ENCODE peak calls at places on chromosomes 4 and X, in eight cellular contexts. F is right lobe of liver, J is A549, V is transverse colon, R is body of pancreas, X is NB4, U is Peyer's patch, E is lower leg skin. Z is an unnamed sample.

GRCh38 chrX:21132686-21133393 is 241.4 kb upstream of the CNKSR2 start:
- DNase-seq in R (no peak), E (no peak), J (no peak), U (no peak), X (no peak), V (no peak), F (no peak), Z (no peak)

GRCh38 chr4:77453911-77454310 is 151.7 kb upstream of the CXCL13 start:
- DNase-seq in R (no peak), E (no peak), F (no peak), X (no peak), J (no peak), U (no peak), V (no peak), Z (no peak)

GRCh38 chrX:110145854-110146253 is 142.9 kb downstream of the TMEM164 start:
- DNase-seq in U (peak), R (peak), F (no peak), E (no peak), X (peak), V (no peak), J (peak), Z (no peak)

GRCh38 chrX:103248553-103248952 is 6.4 kb downstream of the TCEAL8 start:
- DNase-seq in V (no peak), J (peak), R (peak), X (peak), E (no peak), U (no peak), F (no peak), Z (no peak)

GRCh38 chr4:19689511-19689910 is 562.2 kb upstream of the SLIT2 start:
- DNase-seq in E (no peak), V (no peak), X (no peak), J (no peak), U (no peak), R (no peak), F (no peak), Z (no peak)

GRCh38 chr4:125191252-125191651 is 123.5 kb upstream of the FAT4 start:
- DNase-seq in J (no peak), F (no peak), X (no peak), V (no peak), E (no peak), U (no peak), R (no peak), Z (no peak)

GRCh38 chrX:69221239-69222102 is 56.2 kb upstream of the PJA1 start:
- DNase-seq in X (peak), R (no peak), E (no peak), U (no peak), F (no peak), V (no peak), J (no peak), Z (peak)

GRCh38 chr4:152901205-152901604 is 34.9 kb upstream of the FHDC1 start:
- DNase-seq in X (no peak), F (no peak), J (no peak), E (no peak), V (no peak), U (no peak), R (no peak), Z (no peak)

GRCh38 chr4:144894525-144894924 is 203.5 kb downstream of the ANAPC10 start:
- DNase-seq in X (peak), R (peak), U (no peak), J (no peak), F (no peak), E (no peak), V (peak), Z (no peak)

GRCh38 chrX:54811301-54811885 is 3.8 kb downstream of the MAGED2 start:
- DNase-seq in J (no peak), E (no peak), F (no peak), X (no peak), R (no peak), V (no peak), U (no peak), Z (no peak)

GRCh38 chr4:90780193-90780592 is 653.0 kb downstream of the CCSER1 start:
- DNase-seq in J (no peak), U (no peak), V (no peak), E (no peak), X (no peak), R (no peak), F (no peak), Z (no peak)
- TF ChIP-seq POLR2A in J (no peak), U (no peak), V (no peak), E (no peak), X (no peak), R (no peak), F (no peak), Z (no peak)

GRCh38 chrX:53186363-53186762 is 38.6 kb downstream of the KDM5C start:
- DNase-seq in V (no peak), F (no peak), R (no peak), X (no peak), J (no peak), U (no peak), E (no peak), Z (no peak)
- TF ChIP-seq POLR2A in V (no peak), F (no peak), R (no peak), X (no peak), J (no peak), U (no peak), E (no peak), Z (no peak)

GRCh38 chr4:123524958-123525628 is 128.5 kb downstream of the SPRY1 start:
- DNase-seq in V (no peak), X (no peak), F (no peak), R (no peak), U (no peak), J (peak), E (no peak), Z (no peak)

GRCh38 chr4:123530357-123530756 is 133.8 kb downstream of the SPRY1 start:
- DNase-seq in X (no peak), U (no peak), E (no peak), J (no peak), F (no peak), V (no peak), R (no peak), Z (no peak)

GRCh38 chr4:123528501-123529277 is 132.1 kb downstream of the SPRY1 start:
- DNase-seq in U (no peak), F (no peak), V (peak), J (no peak), X (no peak), R (no peak), E (no peak), Z (no peak)

GRCh38 chr4:123526511-123526910 is 129.9 kb downstream of the SPRY1 start:
- DNase-seq in X (no peak), F (no peak), J (no peak), U (no peak), E (no peak), R (no peak), V (no peak), Z (no peak)

GRCh38 chr4:123529278-123529568 is 132.6 kb downstream of the SPRY1 start:
- DNase-seq in J (no peak), V (no peak), E (no peak), R (no peak), F (no peak), U (no peak), X (no peak), Z (no peak)
- TF ChIP-seq POLR2A in J (no peak), V (no peak), E (no peak), R (no peak), F (no peak), U (no peak), X (no peak), Z (no peak)

DNA sequence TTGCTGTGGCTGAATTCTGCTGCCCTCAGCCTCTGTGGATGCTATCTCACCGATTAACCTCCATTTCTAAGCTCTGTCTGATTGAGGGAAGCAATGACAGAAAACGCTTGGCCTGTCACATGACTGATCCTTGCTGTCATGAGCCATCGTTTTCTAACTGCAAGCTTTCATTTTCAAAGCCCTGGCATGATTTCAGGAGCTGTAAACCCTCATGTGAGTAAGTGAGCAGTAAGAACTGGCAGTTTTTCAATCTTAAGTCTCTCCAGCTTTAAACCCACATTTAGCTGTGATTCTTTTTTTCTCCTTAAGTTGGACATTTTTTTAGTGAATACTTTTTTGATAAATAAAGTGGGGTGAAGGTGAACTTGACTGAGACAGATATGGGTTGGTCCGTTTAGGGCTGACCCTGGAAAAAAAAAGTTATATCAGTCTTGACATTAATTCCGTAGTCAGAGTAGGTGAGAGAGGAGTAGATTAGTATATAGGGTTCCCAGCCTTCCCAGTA is 180.9 kb upstream of the PGRMC2 start:
- DNase-seq in R (peak), J (peak), X (no peak), V (peak), F (no peak), U (peak), E (peak), Z (peak)
- TF ChIP-seq POLR2A in R (no peak), J (no peak), X (no peak), V (no peak), F (no peak), U (no peak), E (no peak), Z (no peak)

GRCh38 chr4:647481-647880 is 22.1 kb downstream of the PDE6B start:
- DNase-seq in U (no peak), R (no peak), V (no peak), X (no peak), J (no peak), E (no peak), F (no peak), Z (no peak)

GRCh38 chr4:649293-649625 is 23.9 kb downstream of the PDE6B start:
- DNase-seq in V (no peak), R (no peak), X (no peak), U (no peak), F (no peak), E (no peak), J (no peak), Z (no peak)

GRCh38 chr4:648579-649292 is 23.4 kb downstream of the PDE6B start:
- DNase-seq in F (no peak), J (no peak), E (no peak), R (no peak), V (no peak), X (no peak), U (no peak), Z (no peak)

GRCh38 chr4:649751-650310 is 24.2 kb downstream of the ATP5ME start:
- DNase-seq in R (no peak), E (no peak), X (no peak), J (no peak), V (no peak), F (peak), U (no peak), Z (no peak)

GRCh38 chr4:646460-646859 is 21.1 kb downstream of the PDE6B start:
- DNase-seq in E (no peak), R (no peak), X (no peak), V (no peak), J (no peak), U (no peak), F (no peak), Z (no peak)
- TF ChIP-seq POLR2A in E (no peak), R (no peak), X (no peak), V (no peak), J (no peak), U (no peak), F (no peak), Z (no peak)

Z was measured in sigmoid colon.